ENCODE peak calls at places on chromosomes 3 and 15, in ten cellular contexts. One of them, this sample, is unnamed.
A peak's percentile ranks its signal among the peaks of the same experiment; 100 is the strongest.

GRCh38 chr15:53072077-53072476 is 281.9 kb upstream of the ONECUT1 start:
- DNase-seq in COR-L47: peak; percentile 60
- DNase-seq in epithelial cell of prostate: peak; percentile 84
- DNase-seq in iris pigment epithelial cell: peak; percentile 38
- DNase-seq in AG08396: peak; percentile 8
- DNase-seq in stimulated activated CD4-positive, alpha-beta T cell treated with anti-CD3 and anti-CD28 coated beads, Interleukin-4, amount 100 ng/mL, for 48 hours: peak; percentile 6
- DNase-seq in fibroblast of the conjunctiva: no peak
- DNase-seq in AG09319: no peak
- DNase-seq in glutamatergic neuron: no peak
- DNase-seq in AG04450: no peak
- DNase-seq in this sample: peak; percentile 14

GRCh38 chr3:150547045-150547753 is 612 bp downstream of the EIF2A start:
- DNase-seq in COR-L47: no peak
- DNase-seq in epithelial cell of prostate: no peak
- DNase-seq in iris pigment epithelial cell: peak; percentile 28
- DNase-seq in AG08396: no peak
- DNase-seq in stimulated activated CD4-positive, alpha-beta T cell treated with anti-CD3 and anti-CD28 coated beads, Interleukin-4, amount 100 ng/mL, for 48 hours: no peak
- DNase-seq in fibroblast of the conjunctiva: no peak
- DNase-seq in AG09319: no peak
- DNase-seq in glutamatergic neuron: no peak
- DNase-seq in AG04450: no peak
- DNase-seq in this sample: no peak

GRCh38 chr3:2839886-2840285 is 270.3 kb downstream of the IL5RA start:
- DNase-seq in COR-L47: no peak
- DNase-seq in epithelial cell of prostate: no peak
- DNase-seq in iris pigment epithelial cell: peak; percentile 4
- DNase-seq in AG08396: no peak
- DNase-seq in stimulated activated CD4-positive, alpha-beta T cell treated with anti-CD3 and anti-CD28 coated beads, Interleukin-4, amount 100 ng/mL, for 48 hours: no peak
- DNase-seq in fibroblast of the conjunctiva: peak; percentile 35
- DNase-seq in AG09319: no peak
- DNase-seq in glutamatergic neuron: no peak
- DNase-seq in AG04450: no peak
- DNase-seq in this sample: no peak

GRCh38 chr3:170523248-170523647 is 62.6 kb downstream of the SLC7A14 start:
- DNase-seq in COR-L47: no peak
- DNase-seq in epithelial cell of prostate: no peak
- DNase-seq in iris pigment epithelial cell: peak; percentile 69
- DNase-seq in AG08396: no peak
- DNase-seq in stimulated activated CD4-positive, alpha-beta T cell treated with anti-CD3 and anti-CD28 coated beads, Interleukin-4, amount 100 ng/mL, for 48 hours: no peak
- DNase-seq in fibroblast of the conjunctiva: no peak
- DNase-seq in AG09319: no peak
- DNase-seq in glutamatergic neuron: no peak
- DNase-seq in AG04450: no peak
- DNase-seq in this sample: no peak

GRCh38 chr3:28836199-28836598 is 444.7 kb upstream of the RBMS3 start:
- DNase-seq in COR-L47: no peak
- DNase-seq in epithelial cell of prostate: no peak
- DNase-seq in iris pigment epithelial cell: no peak
- DNase-seq in AG08396: no peak
- DNase-seq in stimulated activated CD4-positive, alpha-beta T cell treated with anti-CD3 and anti-CD28 coated beads, Interleukin-4, amount 100 ng/mL, for 48 hours: no peak
- DNase-seq in fibroblast of the conjunctiva: no peak
- DNase-seq in AG09319: no peak
- DNase-seq in glutamatergic neuron: no peak
- DNase-seq in AG04450: no peak
- DNase-seq in this sample: no peak

GRCh38 chr3:242986-243706 is 46.6 kb downstream of the CHL1 start:
- DNase-seq in COR-L47: peak; percentile 10
- DNase-seq in epithelial cell of prostate: no peak
- DNase-seq in iris pigment epithelial cell: peak; percentile 80
- DNase-seq in AG08396: peak; percentile 3
- DNase-seq in stimulated activated CD4-positive, alpha-beta T cell treated with anti-CD3 and anti-CD28 coated beads, Interleukin-4, amount 100 ng/mL, for 48 hours: no peak
- DNase-seq in fibroblast of the conjunctiva: peak; percentile 47
- DNase-seq in AG09319: peak; percentile 5
- DNase-seq in glutamatergic neuron: no peak
- DNase-seq in AG04450: peak; percentile 70
- DNase-seq in this sample: no peak

GRCh38 chr15:26773917-26774316 is 1.1 kb upstream of the GABRB3 start:
- DNase-seq in COR-L47: no peak
- DNase-seq in epithelial cell of prostate: no peak
- DNase-seq in iris pigment epithelial cell: no peak
- DNase-seq in AG08396: peak; percentile 8
- DNase-seq in stimulated activated CD4-positive, alpha-beta T cell treated with anti-CD3 and anti-CD28 coated beads, Interleukin-4, amount 100 ng/mL, for 48 hours: no peak
- DNase-seq in fibroblast of the conjunctiva: no peak
- DNase-seq in AG09319: no peak
- DNase-seq in glutamatergic neuron: peak; percentile 21
- DNase-seq in AG04450: no peak
- DNase-seq in this sample: no peak

GRCh38 chr3:87047857-87048256 is 56.9 kb upstream of the VGLL3 start:
- DNase-seq in COR-L47: no peak
- DNase-seq in epithelial cell of prostate: no peak
- DNase-seq in iris pigment epithelial cell: no peak
- DNase-seq in AG08396: no peak
- DNase-seq in stimulated activated CD4-positive, alpha-beta T cell treated with anti-CD3 and anti-CD28 coated beads, Interleukin-4, amount 100 ng/mL, for 48 hours: no peak
- DNase-seq in fibroblast of the conjunctiva: no peak
- DNase-seq in AG09319: no peak
- DNase-seq in glutamatergic neuron: no peak
- DNase-seq in AG04450: no peak
- DNase-seq in this sample: no peak

GRCh38 chr3:39220551-39221530 is 28.4 kb upstream of the XIRP1 start:
- DNase-seq in COR-L47: no peak
- DNase-seq in epithelial cell of prostate: no peak
- DNase-seq in iris pigment epithelial cell: no peak
- DNase-seq in AG08396: no peak
- DNase-seq in stimulated activated CD4-positive, alpha-beta T cell treated with anti-CD3 and anti-CD28 coated beads, Interleukin-4, amount 100 ng/mL, for 48 hours: no peak
- DNase-seq in fibroblast of the conjunctiva: no peak
- DNase-seq in AG09319: no peak
- DNase-seq in glutamatergic neuron: no peak
- DNase-seq in AG04450: no peak
- DNase-seq in this sample: no peak

GRCh38 chr3:127787071-127787490 is 35.2 kb downstream of the MGLL start:
- DNase-seq in COR-L47: no peak
- DNase-seq in epithelial cell of prostate: no peak
- DNase-seq in iris pigment epithelial cell: no peak
- DNase-seq in AG08396: no peak
- DNase-seq in stimulated activated CD4-positive, alpha-beta T cell treated with anti-CD3 and anti-CD28 coated beads, Interleukin-4, amount 100 ng/mL, for 48 hours: no peak
- DNase-seq in fibroblast of the conjunctiva: no peak
- DNase-seq in AG09319: no peak
- DNase-seq in glutamatergic neuron: no peak
- DNase-seq in AG04450: no peak
- DNase-seq in this sample: no peak

GRCh38 chr3:180274536-180274935 is 237.8 kb upstream of the PEX5L start:
- DNase-seq in COR-L47: no peak
- DNase-seq in epithelial cell of prostate: no peak
- DNase-seq in iris pigment epithelial cell: no peak
- DNase-seq in AG08396: no peak
- DNase-seq in stimulated activated CD4-positive, alpha-beta T cell treated with anti-CD3 and anti-CD28 coated beads, Interleukin-4, amount 100 ng/mL, for 48 hours: no peak
- DNase-seq in fibroblast of the conjunctiva: no peak
- DNase-seq in AG09319: no peak
- DNase-seq in glutamatergic neuron: no peak
- DNase-seq in AG04450: no peak
- DNase-seq in this sample: no peak

GRCh38 chr15:76149291-76149910 is 89.6 kb downstream of the TMEM266 start:
- DNase-seq in COR-L47: no peak
- DNase-seq in epithelial cell of prostate: no peak
- DNase-seq in iris pigment epithelial cell: peak; percentile 47
- DNase-seq in AG08396: peak; percentile 59
- DNase-seq in stimulated activated CD4-positive, alpha-beta T cell treated with anti-CD3 and anti-CD28 coated beads, Interleukin-4, amount 100 ng/mL, for 48 hours: no peak
- DNase-seq in fibroblast of the conjunctiva: no peak
- DNase-seq in AG09319: peak; percentile 55
- DNase-seq in glutamatergic neuron: no peak
- DNase-seq in AG04450: peak; percentile 32
- DNase-seq in this sample: no peak

GRCh38 chr3:182702216-182702615 is 91.1 kb upstream of the ATP11B start:
- DNase-seq in COR-L47: no peak
- DNase-seq in epithelial cell of prostate: no peak
- DNase-seq in iris pigment epithelial cell: no peak
- DNase-seq in AG08396: no peak
- DNase-seq in stimulated activated CD4-positive, alpha-beta T cell treated with anti-CD3 and anti-CD28 coated beads, Interleukin-4, amount 100 ng/mL, for 48 hours: no peak
- DNase-seq in fibroblast of the conjunctiva: no peak
- DNase-seq in AG09319: no peak
- DNase-seq in glutamatergic neuron: no peak
- DNase-seq in AG04450: no peak
- DNase-seq in this sample: no peak

GRCh38 chr3:184761976-184762375 is 50.0 kb upstream of the VPS8 start:
- DNase-seq in COR-L47: no peak
- DNase-seq in epithelial cell of prostate: no peak
- DNase-seq in iris pigment epithelial cell: no peak
- DNase-seq in AG08396: no peak
- DNase-seq in stimulated activated CD4-positive, alpha-beta T cell treated with anti-CD3 and anti-CD28 coated beads, Interleukin-4, amount 100 ng/mL, for 48 hours: no peak
- DNase-seq in fibroblast of the conjunctiva: no peak
- DNase-seq in AG09319: no peak
- DNase-seq in glutamatergic neuron: no peak
- DNase-seq in AG04450: no peak
- DNase-seq in this sample: no peak

GRCh38 chr15:99451484-99451883 is 114.3 kb upstream of the MEF2A start:
- DNase-seq in COR-L47: no peak
- DNase-seq in epithelial cell of prostate: no peak
- DNase-seq in iris pigment epithelial cell: no peak
- DNase-seq in AG08396: no peak
- DNase-seq in stimulated activated CD4-positive, alpha-beta T cell treated with anti-CD3 and anti-CD28 coated beads, Interleukin-4, amount 100 ng/mL, for 48 hours: no peak
- DNase-seq in fibroblast of the conjunctiva: no peak
- DNase-seq in AG09319: no peak
- DNase-seq in glutamatergic neuron: no peak
- DNase-seq in AG04450: no peak
- DNase-seq in this sample: no peak

GRCh38 chr3:113532698-113533533 is 561 bp downstream of the SIDT1 start:
- DNase-seq in COR-L47: peak; percentile 36
- DNase-seq in epithelial cell of prostate: no peak
- DNase-seq in iris pigment epithelial cell: no peak
- DNase-seq in AG08396: peak; percentile 20
- DNase-seq in stimulated activated CD4-positive, alpha-beta T cell treated with anti-CD3 and anti-CD28 coated beads, Interleukin-4, amount 100 ng/mL, for 48 hours: peak; percentile 28
- DNase-seq in fibroblast of the conjunctiva: no peak
- DNase-seq in AG09319: no peak
- DNase-seq in glutamatergic neuron: peak; percentile 52
- DNase-seq in AG04450: no peak
- DNase-seq in this sample: no peak

GRCh38 chr15:45048784-45049631 is 26.0 kb downstream of the SORD start:
- DNase-seq in COR-L47: no peak
- DNase-seq in epithelial cell of prostate: no peak
- DNase-seq in iris pigment epithelial cell: peak; percentile 21
- DNase-seq in AG08396: no peak
- DNase-seq in stimulated activated CD4-positive, alpha-beta T cell treated with anti-CD3 and anti-CD28 coated beads, Interleukin-4, amount 100 ng/mL, for 48 hours: no peak
- DNase-seq in fibroblast of the conjunctiva: no peak
- DNase-seq in AG09319: no peak
- DNase-seq in glutamatergic neuron: no peak
- DNase-seq in AG04450: no peak
- DNase-seq in this sample: no peak

GRCh38 chr3:128585974-128586373 is 64.6 kb downstream of the RPN1 start:
- DNase-seq in COR-L47: no peak
- DNase-seq in epithelial cell of prostate: peak; percentile 16
- DNase-seq in iris pigment epithelial cell: no peak
- DNase-seq in AG08396: no peak
- DNase-seq in stimulated activated CD4-positive, alpha-beta T cell treated with anti-CD3 and anti-CD28 coated beads, Interleukin-4, amount 100 ng/mL, for 48 hours: no peak
- DNase-seq in fibroblast of the conjunctiva: no peak
- DNase-seq in AG09319: no peak
- DNase-seq in glutamatergic neuron: no peak
- DNase-seq in AG04450: no peak
- DNase-seq in this sample: no peak

GRCh38 chr15:31975446-31976229 is 54.7 kb upstream of the CHRNA7 start:
- DNase-seq in COR-L47: peak; percentile 73
- DNase-seq in epithelial cell of prostate: no peak
- DNase-seq in iris pigment epithelial cell: no peak
- DNase-seq in AG08396: no peak
- DNase-seq in stimulated activated CD4-positive, alpha-beta T cell treated with anti-CD3 and anti-CD28 coated beads, Interleukin-4, amount 100 ng/mL, for 48 hours: no peak
- DNase-seq in fibroblast of the conjunctiva: no peak
- DNase-seq in AG09319: no peak
- DNase-seq in glutamatergic neuron: peak; percentile 36
- DNase-seq in AG04450: no peak
- DNase-seq in this sample: no peak

GRCh38 chr15:44099671-44100070 is 95.4 kb downstream of the FRMD5 start:
- DNase-seq in COR-L47: no peak
- DNase-seq in epithelial cell of prostate: no peak
- DNase-seq in iris pigment epithelial cell: peak; percentile 28
- DNase-seq in AG08396: no peak
- DNase-seq in stimulated activated CD4-positive, alpha-beta T cell treated with anti-CD3 and anti-CD28 coated beads, Interleukin-4, amount 100 ng/mL, for 48 hours: no peak
- DNase-seq in fibroblast of the conjunctiva: no peak
- DNase-seq in AG09319: peak; percentile 28
- DNase-seq in glutamatergic neuron: no peak
- DNase-seq in AG04450: no peak
- DNase-seq in this sample: no peak

GRCh38 chr15:50134524-50135024 is 15.5 kb upstream of the ATP8B4 start:
- DNase-seq in COR-L47: no peak
- DNase-seq in epithelial cell of prostate: no peak
- DNase-seq in iris pigment epithelial cell: peak; percentile 94
- DNase-seq in AG08396: peak; percentile 56
- DNase-seq in stimulated activated CD4-positive, alpha-beta T cell treated with anti-CD3 and anti-CD28 coated beads, Interleukin-4, amount 100 ng/mL, for 48 hours: no peak
- DNase-seq in fibroblast of the conjunctiva: peak; percentile 47
- DNase-seq in AG09319: peak; percentile 25
- DNase-seq in glutamatergic neuron: no peak
- DNase-seq in AG04450: peak; percentile 42
- DNase-seq in this sample: peak; percentile 49

GRCh38 chr15:79923068-79923514 is 26.3 kb upstream of the MTHFS start:
- DNase-seq in COR-L47: peak; percentile 54
- DNase-seq in epithelial cell of prostate: no peak
- DNase-seq in iris pigment epithelial cell: peak; percentile 68
- DNase-seq in AG08396: peak; percentile 82
- DNase-seq in stimulated activated CD4-positive, alpha-beta T cell treated with anti-CD3 and anti-CD28 coated beads, Interleukin-4, amount 100 ng/mL, for 48 hours: peak; percentile 56
- DNase-seq in fibroblast of the conjunctiva: no peak
- DNase-seq in AG09319: no peak
- DNase-seq in glutamatergic neuron: peak; percentile 83
- DNase-seq in AG04450: no peak
- DNase-seq in this sample: no peak

GRCh38 chr3:175146258-175146657 is 287.1 kb downstream of the NAALADL2 start:
- DNase-seq in COR-L47: no peak
- DNase-seq in epithelial cell of prostate: no peak
- DNase-seq in iris pigment epithelial cell: peak; percentile 45
- DNase-seq in AG08396: no peak
- DNase-seq in stimulated activated CD4-positive, alpha-beta T cell treated with anti-CD3 and anti-CD28 coated beads, Interleukin-4, amount 100 ng/mL, for 48 hours: no peak
- DNase-seq in fibroblast of the conjunctiva: peak; percentile 27
- DNase-seq in AG09319: no peak
- DNase-seq in glutamatergic neuron: no peak
- DNase-seq in AG04450: peak; percentile 4
- DNase-seq in this sample: peak; percentile 9

This sample was measured in HS-27A.